ENCODE peak calls at places on chromosomes 13 and 19, in ten cellular contexts. M is PC-3, W is mesendoderm, H is fibroblast of lung, Q is mammary epithelial cell, B is H1, F is GM23248, Y is IMR-90, Z is HCT116, G is astrocyte. J is an unnamed sample. For H3K4me1, the result is how much of the 10 kb centered on the place peaks cover.

GRCh38 chr13:65913173-65913572 is 1317.0 kb downstream of the PCDH9 start:
- DNase-seq in M (peak), W (no peak), H (peak), Q (peak), B (no peak), F (peak), Y (peak), Z (peak), G (peak), J (peak)

GRCh38 chr19:7862413-7862951 is 11.7 kb downstream of the PRR36 start:
- DNase-seq in M (no peak), W (peak), H (peak), Q (no peak), B (peak), F (peak), Y (peak), Z (peak), G (no peak), J (peak)

GRCh38 chr13:84339456-84339855 is 457.2 kb upstream of the SLITRK1 start:
- DNase-seq in M (no peak), W (no peak), H (no peak), Q (no peak), B (no peak), F (no peak), Y (no peak), Z (no peak), G (no peak), J (peak)

GRCh38 chr13:45341799-45342584 is 1.0 kb upstream of the TPT1 start:
- DNase-seq in M (peak), W (no peak), H (peak), Q (peak), B (no peak), F (peak), Y (no peak), Z (no peak), G (no peak), J (peak)

GRCh38 chr19:46845959-46846459 is 4.6 kb downstream of the AP2S1 start:
- DNase-seq in M (no peak), W (no peak), H (no peak), Q (no peak), B (no peak), F (no peak), Y (no peak), Z (no peak), G (no peak), J (no peak)

GRCh38 chr13:35988648-35989081 is 142.5 kb downstream of the DCLK1 start:
- DNase-seq in M (no peak), W (peak), H (peak), Q (peak), B (no peak), F (peak), Y (no peak), Z (no peak), G (peak), J (peak)

GRCh38 chr19:13610042-13610691 is 103.9 kb upstream of the CACNA1A start:
- DNase-seq in M (peak), W (no peak), H (no peak), Q (no peak), B (no peak), F (no peak), Y (no peak), Z (no peak), G (no peak), J (no peak)

GRCh38 chr19:47309038-47309437 is 623 bp upstream of the C5AR1 start:
- DNase-seq in M (no peak), W (no peak), H (peak), Q (no peak), B (no peak), F (peak), Y (no peak), Z (no peak), G (no peak), J (peak)

GRCh38 chr13:100541882-100542545 is 46.6 kb downstream of the GGACT start:
- DNase-seq in M (no peak), W (no peak), H (no peak), Q (peak), B (no peak), F (no peak), Y (no peak), Z (no peak), G (no peak), J (no peak)

GRCh38 chr19:38394488-38394887 is 6.0 kb downstream of the SPRED3 start:
- DNase-seq in M (no peak), W (peak), H (no peak), Q (no peak), B (peak), F (peak), Y (no peak), Z (no peak), G (no peak), J (no peak)

GRCh38 chr13:19781526-19781925 is 1.2 kb downstream of the PSPC1 start:
- DNase-seq in M (peak), W (no peak), H (no peak), Q (no peak), B (no peak), F (peak), Y (no peak), Z (no peak), G (no peak), J (no peak)

GRCh38 chr13:97193577-97193976 is 28.6 kb upstream of the MBNL2 start:
- DNase-seq in M (no peak), W (no peak), H (no peak), Q (no peak), B (no peak), F (no peak), Y (no peak), Z (no peak), G (no peak), J (no peak)

GRCh38 chr13:108663710-108664109 is 34.3 kb downstream of the MYO16 start:
- DNase-seq in M (no peak), W (no peak), H (no peak), Q (no peak), B (no peak), F (no peak), Y (no peak), Z (no peak), G (no peak), J (no peak)
- H3K9ac ChIP-seq in M (no peak), W (no peak), H (no peak), Q (no peak), B (no peak), F (no peak), Y (no peak), Z (no peak), G (no peak), J (no peak)

GRCh38 chr13:94549241-94550029 is 46.5 kb downstream of the TGDS start:
- DNase-seq in M (peak), W (peak), H (peak), Q (peak), B (peak), F (peak), Y (peak), Z (peak), G (peak), J (peak)
- H3K4me3 ChIP-seq in M (peak), W (peak), H (peak), Q (peak), B (peak), F (peak), Y (peak), Z (peak), G (peak), J (peak)

GRCh38 chr19:3667037-3667638 is 33.1 kb downstream of the PIP5K1C start:
- DNase-seq in M (no peak), W (no peak), H (no peak), Q (no peak), B (no peak), F (no peak), Y (no peak), Z (no peak), G (no peak), J (no peak)

GRCh38 chr19:3663838-3664237 is 36.4 kb downstream of the PIP5K1C start:
- DNase-seq in M (no peak), W (no peak), H (no peak), Q (no peak), B (no peak), F (no peak), Y (no peak), Z (no peak), G (no peak), J (no peak)

GRCh38 chr19:3667766-3668165 is 32.5 kb downstream of the PIP5K1C start:
- DNase-seq in M (no peak), W (no peak), H (no peak), Q (no peak), B (no peak), F (no peak), Y (no peak), Z (no peak), G (no peak), J (no peak)

GRCh38 chr19:3664879-3665642 is 35.2 kb downstream of the PIP5K1C start:
- DNase-seq in M (no peak), W (no peak), H (no peak), Q (no peak), B (no peak), F (no peak), Y (no peak), Z (no peak), G (no peak), J (no peak)

GRCh38 chr19:3665681-3666544 is 34.4 kb downstream of the PIP5K1C start:
- DNase-seq in M (peak), W (no peak), H (no peak), Q (peak), B (no peak), F (peak), Y (no peak), Z (no peak), G (no peak), J (peak)
- H3K4me1 ChIP-seq in M (under half), W (under half), H (under half), Q (under half), B (under half), F (under half), Y (under half), Z (under half), G (under half), J (under half)

GRCh38 chr19:50723735-50724521 is 764 bp downstream of the CLEC11A start:
- DNase-seq in M (no peak), W (no peak), H (no peak), Q (no peak), B (no peak), F (peak), Y (no peak), Z (no peak), G (no peak), J (no peak)

GRCh38 chr19:50723069-50723468 is at the start of gene CLEC11A:
- DNase-seq in M (no peak), W (peak), H (no peak), Q (no peak), B (no peak), F (peak), Y (peak), Z (no peak), G (no peak), J (peak)

GRCh38 chr19:50725932-50726230 is 2.7 kb downstream of the CLEC11A start:
- DNase-seq in M (no peak), W (no peak), H (no peak), Q (no peak), B (no peak), F (no peak), Y (no peak), Z (no peak), G (no peak), J (no peak)

GRCh38 chr19:50725218-50725931 is 2.2 kb downstream of the CLEC11A start:
- DNase-seq in M (no peak), W (no peak), H (no peak), Q (no peak), B (no peak), F (no peak), Y (no peak), Z (peak), G (no peak), J (no peak)

GRCh38 chr19:50724522-50725217 is 1.5 kb downstream of the CLEC11A start:
- DNase-seq in M (peak), W (peak), H (peak), Q (peak), B (peak), F (peak), Y (peak), Z (peak), G (peak), J (peak)
- H3K9ac ChIP-seq in M (peak), W (peak), H (peak), Q (peak), B (peak), F (peak), Y (peak), Z (peak), G (peak), J (peak)

GRCh38 chr13:112895521-112896465 is 73.2 kb upstream of the MCF2L start:
- DNase-seq in M (no peak), W (no peak), H (no peak), Q (no peak), B (no peak), F (no peak), Y (no peak), Z (no peak), G (no peak), J (no peak)
- H3K4me3 ChIP-seq in M (no peak), W (no peak), H (no peak), Q (no peak), B (peak), F (no peak), Y (no peak), Z (no peak), G (no peak), J (no peak)

DNA sequence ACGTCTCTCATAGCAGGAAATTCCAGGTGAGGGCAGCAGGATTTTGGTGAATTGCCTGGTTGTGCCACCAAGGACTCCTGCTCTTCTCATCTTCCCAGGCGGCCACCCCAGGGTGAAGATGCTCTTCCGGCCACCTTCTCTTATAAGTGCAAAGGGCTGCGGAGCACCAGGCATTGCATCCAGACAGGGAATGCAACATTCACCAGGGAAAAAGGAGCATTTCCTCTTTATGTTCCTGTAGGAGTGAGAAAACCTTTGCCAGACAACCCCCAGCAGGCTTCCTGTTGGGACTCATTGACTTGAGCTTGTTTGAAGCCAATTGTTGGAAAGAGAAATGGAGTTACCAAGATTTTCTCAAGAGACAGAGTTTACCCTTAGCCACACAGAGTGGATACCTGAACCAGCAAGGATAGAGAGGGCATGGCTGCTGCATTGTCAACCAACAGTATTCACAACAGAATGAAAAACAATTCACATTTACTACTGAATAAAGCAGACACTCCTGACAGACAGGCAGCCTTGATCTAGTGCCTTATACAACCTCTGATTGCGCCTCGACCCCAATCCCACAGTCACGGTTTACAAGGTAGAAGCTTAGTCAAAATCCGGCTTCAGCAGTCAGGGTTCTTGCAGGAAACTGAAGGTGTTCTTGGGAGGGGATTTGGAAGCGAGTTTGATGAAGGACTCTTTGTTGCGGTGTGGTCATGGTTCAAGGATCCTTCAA is 1.8 kb upstream of the ATP11A start:
- DNase-seq in M (no peak), W (no peak), H (no peak), Q (no peak), B (no peak), F (no peak), Y (no peak), Z (no peak), G (no peak), J (no peak)
- H3K4me1 ChIP-seq in M (under half), W (under half), H (under half), Q (under half), B (under half), F (under half), Y (under half), Z (under half), G (under half), J (under half)

DNA sequence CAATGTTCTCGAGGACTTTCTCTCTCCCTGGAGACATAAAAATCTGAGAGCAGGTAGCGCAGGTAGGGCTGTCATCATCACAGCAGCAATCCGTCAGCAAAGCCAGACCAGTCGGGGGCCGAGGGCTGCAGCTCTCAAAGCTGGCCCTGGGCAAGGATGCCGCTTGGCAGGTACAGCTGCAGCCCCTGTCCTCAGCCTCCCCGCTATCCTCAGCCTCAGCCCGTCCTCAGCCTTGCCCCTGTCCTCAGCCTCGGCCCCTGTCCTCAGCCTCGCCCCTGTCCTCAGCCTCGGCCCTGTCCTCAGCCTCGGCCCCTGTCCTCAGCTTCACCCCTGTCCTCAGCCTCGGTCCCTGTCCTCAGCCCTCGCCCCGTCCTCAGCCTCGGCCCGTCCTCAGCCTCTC is 10.9 kb downstream of the C13orf46 start:
- DNase-seq in M (no peak), W (no peak), H (no peak), Q (no peak), B (no peak), F (no peak), Y (no peak), Z (no peak), G (no peak), J (no peak)
- H3K9ac ChIP-seq in M (no peak), W (no peak), H (no peak), Q (no peak), B (no peak), F (no peak), Y (no peak), Z (no peak), G (no peak), J (no peak)

DNA sequence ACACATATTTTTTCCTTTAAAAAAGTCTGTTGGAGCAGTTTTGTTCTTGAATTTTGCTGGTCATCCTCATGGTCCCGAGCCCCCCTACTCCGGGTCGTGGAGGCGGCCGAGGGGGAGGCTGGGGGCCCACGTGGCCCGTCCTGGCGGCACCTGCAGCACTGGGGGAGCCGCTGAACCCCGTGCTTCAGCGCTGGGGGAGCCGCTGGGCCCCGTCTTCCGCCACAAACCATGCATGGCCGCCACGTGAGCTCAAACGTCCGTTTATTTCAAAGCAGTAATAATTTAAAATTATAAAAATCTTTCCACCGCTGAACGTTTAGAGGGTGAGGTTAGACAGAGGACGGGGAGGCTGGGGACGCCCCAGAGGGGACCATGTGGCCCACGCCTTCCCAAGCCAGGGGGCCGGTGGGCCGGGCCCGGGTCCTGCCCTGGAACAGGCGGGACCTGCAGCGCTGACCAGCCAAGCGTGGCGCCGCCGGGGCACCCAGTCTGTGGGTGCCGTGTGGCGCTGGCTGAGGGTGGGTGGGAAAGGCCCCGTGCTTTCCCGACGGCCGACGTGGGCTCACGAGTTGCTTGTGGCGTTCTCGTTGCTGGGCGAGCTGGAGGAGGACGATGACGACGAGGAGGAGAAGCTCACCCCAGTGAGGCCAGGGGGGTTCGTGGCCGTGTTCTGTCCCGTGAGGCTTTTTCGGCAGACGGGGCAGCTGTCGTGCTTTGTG is 8.0 kb downstream of the FGF22 start:
- DNase-seq in M (no peak), W (no peak), H (no peak), Q (no peak), B (no peak), F (no peak), Y (no peak), Z (no peak), G (no peak), J (no peak)
- H3K4me3 ChIP-seq in M (no peak), W (no peak), H (no peak), Q (no peak), B (no peak), F (no peak), Y (no peak), Z (no peak), G (no peak), J (no peak)

DNA sequence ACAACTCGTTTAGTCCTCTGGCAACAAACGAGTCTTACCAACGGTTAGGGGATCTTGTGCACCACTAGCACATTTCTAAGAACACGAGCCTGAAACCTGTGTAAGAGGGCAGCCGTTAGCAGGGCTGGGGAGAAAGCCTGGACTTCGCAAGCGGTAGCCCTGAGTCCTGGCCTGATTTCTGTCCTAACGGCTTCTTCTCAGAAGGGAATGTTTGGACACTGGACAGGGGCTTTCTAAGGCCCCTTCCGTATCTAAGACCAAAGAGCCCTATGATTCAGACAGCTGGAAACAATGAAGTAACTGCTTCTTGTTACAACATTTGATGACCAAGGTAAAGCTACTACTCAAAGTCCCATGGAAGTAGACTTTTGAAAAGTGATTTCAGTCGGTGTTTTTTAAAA is 2.2 kb downstream of the ANKRD10 start:
- DNase-seq in M (peak), W (peak), H (peak), Q (no peak), B (no peak), F (peak), Y (peak), Z (no peak), G (peak), J (peak)
- H3K4me1 ChIP-seq in M (half or more), W (under half), H (under half), Q (half or more), B (under half), F (under half), Y (under half), Z (half or more), G (under half), J (half or more)

J was measured in adipocyte.